ENCODE peak calls at places on chromosomes 3 and 15, in six cellular contexts. Z, T, X, L, N and G are unnamed samples.

GRCh38 chr3:16058511-16058910 is 116.0 kb upstream of the GALNT15 start:
- DNase-seq in Z (no peak), L (no peak), X (peak; percentile 55), N (peak; percentile 34), T (no peak), G (no peak)

GRCh38 chr3:153038367-153038766 is 123.7 kb upstream of the RAP2B start:
- DNase-seq in T (no peak), L (no peak), N (no peak), Z (no peak), X (no peak), G (no peak)

GRCh38 chr3:65342084-65342683 is 654.4 kb upstream of the ADAMTS9 start:
- DNase-seq in N (peak; percentile 35), L (peak; percentile 34), Z (peak; percentile 81), X (peak; percentile 14), T (no peak), G (peak; percentile 70)

GRCh38 chr15:73677146-73677607 is 7.0 kb upstream of the CD276 start:
- DNase-seq in N (peak; percentile 69), Z (peak; percentile 77), L (peak; percentile 52), T (peak; percentile 50), X (peak; percentile 53), G (peak; percentile 82)

GRCh38 chr15:48868549-48868948 is 9.4 kb upstream of the EID1 start:
- DNase-seq in X (peak; percentile 82), N (peak; percentile 97), L (no peak), T (no peak), Z (no peak), G (peak; percentile 37)

GRCh38 chr3:40381904-40382616 is 4.9 kb upstream of the ENTPD3 start:
- DNase-seq in L (no peak), Z (no peak), X (no peak), T (no peak), N (peak; percentile 67), G (no peak)

GRCh38 chr15:69760263-69760855 is 307.7 kb downstream of the RPLP1 start:
- DNase-seq in L (peak; percentile 36), Z (no peak), X (peak; percentile 2), T (no peak), N (peak; percentile 94), G (peak; percentile 23)

GRCh38 chr15:40276927-40277326 is 5.9 kb downstream of the ANKRD63 start:
- DNase-seq in N (no peak), T (no peak), L (no peak), Z (no peak), X (no peak), G (no peak)

GRCh38 chr15:68055224-68055705 is 1.1 kb downstream of the PIAS1 start:
- DNase-seq in L (peak; percentile 70), X (peak; percentile 53), Z (no peak), N (peak; percentile 42), T (peak; percentile 66), G (peak; percentile 36)

GRCh38 chr15:101781927-101782326 is 21.4 kb upstream of the OR4F6 start:
- DNase-seq in N (no peak), X (no peak), Z (peak; percentile 77), L (no peak), T (no peak), G (no peak)

GRCh38 chr15:91407237-91407889 is 307.3 kb downstream of the SV2B start:
- DNase-seq in X (no peak), T (no peak), Z (peak; percentile 42), N (no peak), L (no peak), G (no peak)

GRCh38 chr3:112333386-112334334 is 704 bp downstream of the CD200 start:
- DNase-seq in X (no peak), T (peak; percentile 15), Z (peak; percentile 66), N (peak; percentile 67), L (peak; percentile 29), G (peak; percentile 34)

GRCh38 chr3:100634493-100635272 is 25.3 kb downstream of the ADGRG7 start:
- DNase-seq in Z (no peak), N (peak; percentile 30), X (peak; percentile 43), L (peak; percentile 13), T (no peak), G (peak; percentile 58)

GRCh38 chr3:141231101-141231922 is at the start of gene PXYLP1:
- DNase-seq in L (peak; percentile 92), X (peak; percentile 87), N (peak; percentile 81), T (peak; percentile 90), Z (peak; percentile 92), G (peak; percentile 88)

GRCh38 chr3:10532939-10533730 is 27.7 kb upstream of the ATP2B2 start:
- DNase-seq in X (no peak), N (no peak), L (no peak), T (no peak), Z (peak; percentile 12), G (no peak)

GRCh38 chr15:90955911-90956310 is 1.2 kb downstream of the RCCD1 start:
- DNase-seq in T (no peak), X (no peak), L (no peak), N (no peak), Z (no peak), G (no peak)

GRCh38 chr3:147843331-147843730 is 434.2 kb downstream of the ZIC1 start:
- DNase-seq in Z (no peak), X (no peak), L (no peak), T (no peak), N (no peak), G (no peak)

GRCh38 chr15:47358876-47359275 is 358.4 kb upstream of the SEMA6D start:
- DNase-seq in T (no peak), N (no peak), L (no peak), X (no peak), Z (no peak), G (no peak)

GRCh38 chr15:66076591-66077319 is 176.8 kb downstream of the MEGF11 start:
- DNase-seq in T (no peak), L (no peak), Z (no peak), X (no peak), N (no peak), G (no peak)

GRCh38 chr3:184172681-184173373 is 1.8 kb upstream of the AP2M1 start:
- DNase-seq in L (no peak), N (peak; percentile 87), X (peak; percentile 97), Z (no peak), T (no peak), G (no peak)

GRCh38 chr3:550481-550880 is 353.9 kb downstream of the CHL1 start:
- DNase-seq in X (no peak), L (no peak), N (no peak), Z (no peak), T (no peak), G (no peak)

GRCh38 chr15:39453500-39454073 is 127.3 kb upstream of the THBS1 start:
- DNase-seq in T (no peak), L (no peak), N (no peak), X (no peak), Z (no peak), G (no peak)

GRCh38 chr3:192850501-192850981 is 67.1 kb downstream of the MB21D2 start:
- DNase-seq in L (peak; percentile 39), Z (no peak), N (peak; percentile 83), T (no peak), X (peak; percentile 48), G (no peak)

GRCh38 chr3:177358085-177358967 is 161.0 kb upstream of the TBL1XR1 start:
- DNase-seq in Z (peak; percentile 75), T (peak; percentile 57), N (peak; percentile 91), X (no peak), L (peak; percentile 71), G (peak; percentile 85)

GRCh38 chr3:86990734-86991481 is at the start of gene VGLL3:
- DNase-seq in Z (peak; percentile 92), X (peak; percentile 84), L (no peak), T (peak; percentile 13), N (peak; percentile 89), G (no peak)

GRCh38 chr3:196694941-196695848 is 16.9 kb downstream of the CEP19 start:
- DNase-seq in L (no peak), X (no peak), N (no peak), T (peak; percentile 19), Z (no peak), G (no peak)

GRCh38 chr15:70713547-70714414 is 49.6 kb downstream of the UACA start:
- DNase-seq in T (no peak), Z (no peak), N (peak; percentile 77), X (peak; percentile 29), L (no peak), G (no peak)

GRCh38 chr15:66653398-66653797 is 48.6 kb upstream of the SMAD6 start:
- DNase-seq in T (no peak), L (no peak), Z (no peak), X (no peak), N (no peak), G (no peak)

GRCh38 chr3:178003756-178004155 is 532.5 kb upstream of the KCNMB2 start:
- DNase-seq in N (peak; percentile 74), X (no peak), T (no peak), L (no peak), Z (no peak), G (no peak)

GRCh38 chr3:58035512-58035867 is 27.3 kb downstream of the FLNB start:
- DNase-seq in N (no peak), X (peak; percentile 60), T (no peak), Z (no peak), L (no peak), G (no peak)

GRCh38 chr15:70029297-70029701 is 68.4 kb downstream of the TLE3 start:
- DNase-seq in N (no peak), Z (no peak), X (no peak), L (no peak), T (peak; percentile 1), G (no peak)

GRCh38 chr3:30988774-30989173 is 94.3 kb upstream of the GADL1 start:
- DNase-seq in L (no peak), X (no peak), N (no peak), Z (no peak), T (no peak), G (no peak)

GRCh38 chr3:68878962-68879361 is 53.4 kb downstream of the TAFA4 start:
- DNase-seq in L (no peak), N (no peak), Z (no peak), X (no peak), T (no peak), G (no peak)

GRCh38 chr3:156140196-156140595 is 19.8 kb downstream of the KCNAB1 start:
- DNase-seq in N (no peak), X (no peak), T (no peak), Z (no peak), L (no peak), G (no peak)